ENCODE peak calls at places on chromosomes 3 and 15, in five cellular contexts. One of them, this sample, is unnamed.
A peak's percentile ranks its signal among the peaks of the same experiment; 100 is the strongest.

GRCh38 chr3:133273346-133273745 is 126.5 kb upstream of the BFSP2 start:
- DNase-seq in pancreas: no peak
- DNase-seq in progenitor cell of endocrine pancreas: no peak
- DNase-seq in GM12864: no peak
- DNase-seq in HepG2: no peak
- DNase-seq in this sample: no peak

GRCh38 chr3:25433868-25434267 is 5.8 kb downstream of the RARB start:
- DNase-seq in pancreas: no peak
- DNase-seq in progenitor cell of endocrine pancreas: no peak
- DNase-seq in GM12864: no peak
- DNase-seq in HepG2: no peak
- DNase-seq in this sample: no peak

GRCh38 chr3:33915796-33916589 is 117.6 kb downstream of the PDCD6IP start:
- DNase-seq in pancreas: no peak
- DNase-seq in progenitor cell of endocrine pancreas: no peak
- DNase-seq in GM12864: peak; percentile 3
- DNase-seq in HepG2: peak; percentile 3
- DNase-seq in this sample: peak; percentile 16

GRCh38 chr3:43638594-43639447 is 17.0 kb upstream of the ANO10 start:
- DNase-seq in pancreas: no peak
- DNase-seq in progenitor cell of endocrine pancreas: no peak
- DNase-seq in GM12864: no peak
- DNase-seq in HepG2: no peak
- DNase-seq in this sample: no peak

GRCh38 chr15:70398694-70399093 is 301.0 kb upstream of the TLE3 start:
- DNase-seq in pancreas: no peak
- DNase-seq in progenitor cell of endocrine pancreas: no peak
- DNase-seq in GM12864: no peak
- DNase-seq in HepG2: no peak
- DNase-seq in this sample: no peak

GRCh38 chr15:23857028-23857641 is 170.0 kb upstream of the NDN start:
- DNase-seq in pancreas: no peak
- DNase-seq in progenitor cell of endocrine pancreas: peak; percentile 27
- DNase-seq in GM12864: no peak
- DNase-seq in HepG2: peak; percentile 53
- DNase-seq in this sample: no peak

GRCh38 chr3:113536627-113537101 is 4.3 kb downstream of the SIDT1 start:
- DNase-seq in pancreas: no peak
- DNase-seq in progenitor cell of endocrine pancreas: no peak
- DNase-seq in GM12864: no peak
- DNase-seq in HepG2: no peak
- DNase-seq in this sample: no peak

GRCh38 chr3:195760345-195760983 is 39.7 kb downstream of the MUC20 start:
- DNase-seq in pancreas: no peak
- DNase-seq in progenitor cell of endocrine pancreas: no peak
- DNase-seq in GM12864: no peak
- DNase-seq in HepG2: no peak
- DNase-seq in this sample: no peak

GRCh38 chr3:88742066-88742465 is 365.4 kb upstream of the EPHA3 start:
- DNase-seq in pancreas: no peak
- DNase-seq in progenitor cell of endocrine pancreas: no peak
- DNase-seq in GM12864: no peak
- DNase-seq in HepG2: no peak
- DNase-seq in this sample: no peak

GRCh38 chr15:78989701-78990248 is 44.9 kb upstream of the CTSH start:
- DNase-seq in pancreas: no peak
- DNase-seq in progenitor cell of endocrine pancreas: no peak
- DNase-seq in GM12864: no peak
- DNase-seq in HepG2: no peak
- DNase-seq in this sample: no peak

GRCh38 chr3:197371521-197372075 is 73.2 kb upstream of the DLG1 start:
- DNase-seq in pancreas: no peak
- DNase-seq in progenitor cell of endocrine pancreas: no peak
- DNase-seq in GM12864: no peak
- DNase-seq in HepG2: no peak
- DNase-seq in this sample: peak; percentile 1

GRCh38 chr3:56323986-56324420 is 144.3 kb downstream of the ERC2 start:
- DNase-seq in pancreas: no peak
- DNase-seq in progenitor cell of endocrine pancreas: no peak
- DNase-seq in GM12864: no peak
- DNase-seq in HepG2: no peak
- DNase-seq in this sample: no peak

GRCh38 chr3:97235611-97236315 is 421.4 kb downstream of the EPHA6 start:
- DNase-seq in pancreas: no peak
- DNase-seq in progenitor cell of endocrine pancreas: no peak
- DNase-seq in GM12864: no peak
- DNase-seq in HepG2: no peak
- DNase-seq in this sample: no peak

GRCh38 chr3:108125151-108125540 is 34.3 kb upstream of the CD47 start:
- DNase-seq in pancreas: no peak
- DNase-seq in progenitor cell of endocrine pancreas: no peak
- DNase-seq in GM12864: no peak
- DNase-seq in HepG2: no peak
- DNase-seq in this sample: no peak

GRCh38 chr3:110984456-110985250 is 87.0 kb upstream of the NECTIN3 start:
- DNase-seq in pancreas: no peak
- DNase-seq in progenitor cell of endocrine pancreas: no peak
- DNase-seq in GM12864: no peak
- DNase-seq in HepG2: no peak
- DNase-seq in this sample: no peak

GRCh38 chr3:120773932-120774331 is 31.4 kb downstream of the GTF2E1 start:
- DNase-seq in pancreas: no peak
- DNase-seq in progenitor cell of endocrine pancreas: no peak
- DNase-seq in GM12864: no peak
- DNase-seq in HepG2: no peak
- DNase-seq in this sample: no peak

GRCh38 chr3:194953291-194953690 is 267.6 kb downstream of the FAM43A start:
- DNase-seq in pancreas: no peak
- DNase-seq in progenitor cell of endocrine pancreas: no peak
- DNase-seq in GM12864: no peak
- DNase-seq in HepG2: no peak
- DNase-seq in this sample: no peak

GRCh38 chr3:101675709-101676218 is 1.2 kb downstream of the ZBTB11 start:
- DNase-seq in pancreas: no peak
- DNase-seq in progenitor cell of endocrine pancreas: no peak
- DNase-seq in GM12864: no peak
- DNase-seq in HepG2: no peak
- DNase-seq in this sample: no peak

GRCh38 chr15:34818531-34818930 is 23.2 kb upstream of the ACTC1 start:
- DNase-seq in pancreas: no peak
- DNase-seq in progenitor cell of endocrine pancreas: no peak
- DNase-seq in GM12864: no peak
- DNase-seq in HepG2: no peak
- DNase-seq in this sample: no peak

GRCh38 chr15:60299452-60300047 is 98.2 kb downstream of the ANXA2 start:
- DNase-seq in pancreas: peak; percentile 55
- DNase-seq in progenitor cell of endocrine pancreas: no peak
- DNase-seq in GM12864: no peak
- DNase-seq in HepG2: no peak
- DNase-seq in this sample: no peak

GRCh38 chr3:186361612-186362408 is at the start of gene DGKG:
- DNase-seq in pancreas: peak; percentile 80
- DNase-seq in progenitor cell of endocrine pancreas: no peak
- DNase-seq in GM12864: no peak
- DNase-seq in HepG2: no peak
- DNase-seq in this sample: peak; percentile 80

GRCh38 chr3:137050281-137050680 is 92.5 kb downstream of the IL20RB start:
- DNase-seq in pancreas: no peak
- DNase-seq in progenitor cell of endocrine pancreas: no peak
- DNase-seq in GM12864: no peak
- DNase-seq in HepG2: no peak
- DNase-seq in this sample: no peak

GRCh38 chr3:41464401-41464800 is 265.1 kb downstream of the CTNNB1 start:
- DNase-seq in pancreas: no peak
- DNase-seq in progenitor cell of endocrine pancreas: no peak
- DNase-seq in GM12864: no peak
- DNase-seq in HepG2: no peak
- DNase-seq in this sample: no peak

GRCh38 chr3:151404316-151404715 is 19.8 kb upstream of the P2RY12 start:
- DNase-seq in pancreas: no peak
- DNase-seq in progenitor cell of endocrine pancreas: no peak
- DNase-seq in GM12864: no peak
- DNase-seq in HepG2: no peak
- DNase-seq in this sample: peak; percentile 35

GRCh38 chr3:163664466-163664865 is 1413.8 kb downstream of the SI start:
- DNase-seq in pancreas: no peak
- DNase-seq in progenitor cell of endocrine pancreas: no peak
- DNase-seq in GM12864: no peak
- DNase-seq in HepG2: no peak
- DNase-seq in this sample: no peak

DNA sequence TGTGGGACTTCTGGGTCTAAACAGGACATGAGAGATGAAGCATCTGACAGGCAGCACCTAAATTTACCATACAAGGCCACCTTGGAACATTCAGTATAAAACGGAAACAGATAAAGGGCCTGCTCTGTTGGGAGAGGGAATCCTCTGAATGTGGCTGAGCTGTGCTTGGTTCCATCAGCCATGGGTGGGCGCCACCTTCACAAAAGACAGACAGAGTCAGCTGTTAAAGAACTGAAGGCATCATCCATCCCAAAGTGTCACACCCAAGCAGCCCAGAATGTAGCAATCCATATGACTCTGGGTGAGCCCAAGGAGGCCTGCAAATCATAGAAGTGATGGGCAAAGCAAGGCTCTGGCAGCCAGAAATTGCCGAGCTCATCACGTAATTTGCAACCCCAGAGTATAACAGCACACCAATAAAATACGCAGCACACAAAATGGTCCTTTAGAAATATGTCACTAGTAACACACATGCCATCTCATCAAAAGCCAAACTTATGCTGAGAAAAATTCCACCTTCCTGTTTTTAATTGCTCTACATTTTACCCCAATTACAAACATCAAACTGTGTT is 24.8 kb upstream of the RBP1 start:
- DNase-seq in pancreas: no peak
- DNase-seq in progenitor cell of endocrine pancreas: no peak
- DNase-seq in GM12864: no peak
- DNase-seq in HepG2: no peak
- DNase-seq in this sample: no peak
- TF ChIP-seq CTCF in pancreas: no peak
- TF ChIP-seq CTCF in progenitor cell of endocrine pancreas: peak; percentile 31
- TF ChIP-seq CTCF in GM12864: peak; percentile 29
- TF ChIP-seq CTCF in HepG2: peak; percentile 63
- TF ChIP-seq CTCF in this sample: peak; percentile 42

DNA sequence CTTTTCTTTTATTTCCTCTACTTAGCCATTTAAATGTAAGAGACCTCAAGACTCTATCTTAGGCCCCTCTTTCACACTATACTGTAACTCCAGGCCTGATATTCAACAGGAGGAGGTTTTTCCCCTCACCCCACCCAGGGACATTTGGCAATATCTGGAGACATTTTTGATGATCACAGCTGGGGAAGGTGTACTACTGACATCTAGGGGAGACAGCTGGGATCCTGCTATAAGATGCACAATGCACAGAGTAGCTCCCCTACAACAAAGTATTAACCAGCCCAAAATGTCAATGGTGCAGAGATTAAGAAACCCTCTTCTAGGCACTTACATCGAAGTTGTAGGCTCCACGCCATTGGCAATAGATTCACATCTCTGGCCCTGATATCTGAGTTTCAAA is 517.5 kb upstream of the UBE2E2 start:
- DNase-seq in pancreas: no peak
- DNase-seq in progenitor cell of endocrine pancreas: no peak
- DNase-seq in GM12864: no peak
- DNase-seq in HepG2: peak; percentile 4
- DNase-seq in this sample: no peak
- TF ChIP-seq CTCF in pancreas: no peak
- TF ChIP-seq CTCF in progenitor cell of endocrine pancreas: peak; percentile 43
- TF ChIP-seq CTCF in GM12864: peak; percentile 35
- TF ChIP-seq CTCF in HepG2: peak; percentile 32
- TF ChIP-seq CTCF in this sample: peak; percentile 7

GRCh38 chr3:50873376-50874157 is 198.8 kb downstream of the DOCK3 start:
- DNase-seq in pancreas: no peak
- DNase-seq in progenitor cell of endocrine pancreas: no peak
- DNase-seq in GM12864: peak; percentile 46
- DNase-seq in HepG2: no peak
- DNase-seq in this sample: no peak

DNA sequence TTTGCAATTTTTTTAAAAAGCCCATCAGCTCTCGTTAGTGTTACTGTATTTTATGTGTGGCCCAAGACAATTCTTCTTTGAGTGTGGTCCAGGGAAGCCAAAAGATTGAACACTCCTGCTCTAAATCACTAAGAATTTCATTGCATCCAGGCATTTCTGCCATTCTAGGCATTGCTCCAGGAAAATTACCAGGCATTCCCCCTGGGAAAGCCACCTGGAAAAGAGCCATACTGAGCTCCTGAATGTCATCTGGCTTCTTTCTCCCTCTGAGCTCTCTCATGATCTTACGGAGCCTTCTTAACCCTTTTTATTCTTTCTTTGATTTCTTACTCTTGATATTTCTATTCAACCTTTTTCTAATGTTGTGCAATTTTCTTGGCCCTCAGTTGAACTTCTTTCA is 202.2 kb downstream of the DOCK3 start:
- DNase-seq in pancreas: no peak
- DNase-seq in progenitor cell of endocrine pancreas: no peak
- DNase-seq in GM12864: no peak
- DNase-seq in HepG2: no peak
- DNase-seq in this sample: no peak
- TF ChIP-seq CTCF in pancreas: no peak
- TF ChIP-seq CTCF in progenitor cell of endocrine pancreas: no peak
- TF ChIP-seq CTCF in GM12864: no peak
- TF ChIP-seq CTCF in HepG2: no peak
- TF ChIP-seq CTCF in this sample: no peak

GRCh38 chr3:118863731-118864322 is 170.8 kb downstream of the IGSF11 start:
- DNase-seq in pancreas: no peak
- DNase-seq in progenitor cell of endocrine pancreas: no peak
- DNase-seq in GM12864: no peak
- DNase-seq in HepG2: peak; percentile 16
- DNase-seq in this sample: no peak
- TF ChIP-seq CTCF in pancreas: no peak
- TF ChIP-seq CTCF in progenitor cell of endocrine pancreas: peak; percentile 45
- TF ChIP-seq CTCF in GM12864: peak; percentile 62
- TF ChIP-seq CTCF in HepG2: peak; percentile 43
- TF ChIP-seq CTCF in this sample: peak; percentile 44

DNA sequence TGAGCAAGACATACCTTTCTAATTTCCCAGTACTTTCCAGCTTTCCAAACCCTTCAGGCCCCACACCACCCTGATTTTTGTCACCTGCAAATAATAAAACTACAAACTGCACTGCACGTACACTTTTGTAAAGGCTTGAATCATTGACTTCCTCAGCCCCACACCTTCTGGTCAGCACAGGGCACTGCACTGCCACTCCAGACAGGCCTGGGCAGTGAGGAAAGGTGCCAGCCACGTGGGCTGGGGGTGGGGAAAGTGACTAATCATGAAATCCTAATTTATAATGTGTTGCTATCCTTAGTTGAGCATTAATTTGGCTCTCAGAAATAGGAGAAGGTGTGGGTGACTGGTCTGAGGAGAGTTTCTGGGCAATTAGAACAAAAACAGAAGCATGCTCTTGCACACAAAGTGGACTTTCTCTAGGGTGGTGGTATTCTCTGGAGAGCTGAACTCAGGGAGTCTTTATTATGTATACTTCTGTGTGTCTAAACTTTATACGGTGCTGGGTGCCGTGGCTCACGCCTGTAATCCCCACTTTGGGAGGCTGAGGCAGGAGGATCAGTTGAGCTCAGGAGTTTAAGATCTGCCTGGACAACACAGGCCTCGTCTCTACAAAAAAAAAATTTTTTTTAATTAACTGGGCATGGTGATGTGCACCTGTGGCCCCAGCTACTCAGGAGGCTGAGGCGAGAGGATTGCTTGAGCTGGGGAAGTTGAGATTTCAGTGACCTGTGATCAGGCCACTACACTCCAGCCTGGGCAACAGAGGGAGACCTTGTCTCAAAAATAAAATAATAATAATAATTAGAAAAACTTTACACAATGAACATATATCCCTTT is 58.2 kb upstream of the FLNB start:
- DNase-seq in pancreas: peak; percentile 54
- DNase-seq in progenitor cell of endocrine pancreas: no peak
- DNase-seq in GM12864: no peak
- DNase-seq in HepG2: peak; percentile 38
- DNase-seq in this sample: no peak
- TF ChIP-seq CTCF in pancreas: no peak
- TF ChIP-seq CTCF in progenitor cell of endocrine pancreas: peak; percentile 10
- TF ChIP-seq CTCF in GM12864: no peak
- TF ChIP-seq CTCF in HepG2: no peak
- TF ChIP-seq CTCF in this sample: no peak

This sample was measured in GM13977.